ENCODE peak calls at places on chromosomes 1 and 21, in six cellular contexts. Z, Y, E, I, L and Q are unnamed samples.

GRCh38 chr1:225253784-225254183 is 174.1 kb downstream of the LBR start:
- DNase-seq in Z (no peak), Y (no peak), E (peak; percentile 89), I (no peak), L (no peak), Q (no peak)

GRCh38 chr1:163168053-163168452 is 34.7 kb downstream of the RGS5 start:
- DNase-seq in Z (no peak), Y (no peak), E (peak; percentile 99), I (no peak), L (no peak), Q (peak; percentile 53)

GRCh38 chr1:201503397-201504176 is 3.3 kb downstream of the CSRP1 start:
- DNase-seq in Z (peak; percentile 93), Y (no peak), E (peak; percentile 99), I (no peak), L (no peak), Q (no peak)

GRCh38 chr1:2411801-2412394 is 466 bp downstream of the PEX10 start:
- DNase-seq in Z (no peak), Y (peak; percentile 26), E (peak; percentile 17), I (no peak), L (no peak), Q (peak; percentile 36)

GRCh38 chr1:20089328-20090077 is 19.5 kb downstream of the PLA2G5 start:
- DNase-seq in Z (no peak), Y (no peak), E (no peak), I (no peak), L (no peak), Q (no peak)

GRCh38 chr1:248611883-248612282 is 14.4 kb upstream of the OR2T10 start:
- DNase-seq in Z (no peak), Y (no peak), E (no peak), I (no peak), L (no peak), Q (no peak)

GRCh38 chr1:83694449-83694848 is 304.5 kb downstream of the TTLL7 start:
- DNase-seq in Z (no peak), Y (no peak), E (no peak), I (no peak), L (no peak), Q (no peak)

GRCh38 chr1:77378723-77379533 is 97.1 kb downstream of the AK5 start:
- DNase-seq in Z (no peak), Y (no peak), E (peak; percentile 59), I (no peak), L (no peak), Q (no peak)

GRCh38 chr1:18923721-18924610 is 21.6 kb upstream of the ALDH4A1 start:
- DNase-seq in Z (no peak), Y (no peak), E (no peak), I (no peak), L (peak; percentile 28), Q (no peak)

GRCh38 chr1:155117610-155118009 is 10.1 kb upstream of the EFNA1 start:
- DNase-seq in Z (no peak), Y (no peak), E (no peak), I (no peak), L (no peak), Q (no peak)

GRCh38 chr1:209080170-209080781 is 503.2 kb upstream of the CAMK1G start:
- DNase-seq in Z (no peak), Y (no peak), E (peak; percentile 65), I (no peak), L (no peak), Q (no peak)

GRCh38 chr1:112700290-112701226 is 6.4 kb downstream of the RHOC start:
- DNase-seq in Z (peak; percentile 78), Y (peak; percentile 53), E (peak; percentile 93), I (peak; percentile 43), L (peak; percentile 86), Q (peak; percentile 77)

GRCh38 chr21:41630249-41630648 is 122.3 kb upstream of the TMPRSS2 start:
- DNase-seq in Z (peak; percentile 53), Y (no peak), E (peak; percentile 100), I (no peak), L (no peak), Q (peak; percentile 97)

GRCh38 chr1:45623972-45624371 is at the start of gene CCDC17:
- DNase-seq in Z (no peak), Y (no peak), E (no peak), I (no peak), L (no peak), Q (no peak)

GRCh38 chr1:5297199-5297877 is 642.9 kb downstream of the AJAP1 start:
- DNase-seq in Z (no peak), Y (no peak), E (no peak), I (no peak), L (no peak), Q (no peak)

GRCh38 chr1:228280106-228280901 is 72.5 kb downstream of the OBSCN start:
- DNase-seq in Z (no peak), Y (no peak), E (no peak), I (no peak), L (no peak), Q (no peak)

GRCh38 chr1:231806623-231807470 is 180.3 kb downstream of the DISC1 start:
- DNase-seq in Z (peak; percentile 38), Y (no peak), E (no peak), I (no peak), L (peak; percentile 83), Q (peak; percentile 28)

GRCh38 chr1:198889102-198889501 is 250.3 kb downstream of the PTPRC start:
- DNase-seq in Z (no peak), Y (no peak), E (no peak), I (no peak), L (peak; percentile 41), Q (no peak)

GRCh38 chr1:214471458-214471857 is 79.9 kb downstream of the PTPN14 start:
- DNase-seq in Z (no peak), Y (no peak), E (no peak), I (no peak), L (no peak), Q (no peak)